ENCODE peak calls at places on chromosomes 2 and 18, in seven cellular contexts. I, Y, W, X, F, Z and K are unnamed samples.

GRCh38 chr2:224278531-224278930 is 123.4 kb downstream of the FAM124B start:
- DNase-seq in W (no peak), Z (no peak), F (no peak), Y (no peak), I (peak; percentile 77), X (no peak), K (no peak)

GRCh38 chr2:184351126-184351525 is 247.2 kb upstream of the ZNF804A start:
- DNase-seq in Z (no peak), W (no peak), Y (no peak), F (no peak), X (no peak), I (no peak), K (peak; percentile 76)

GRCh38 chr2:28624436-28624797 is 127.2 kb upstream of the PPP1CB start:
- DNase-seq in Z (no peak), F (no peak), W (no peak), X (no peak), I (no peak), Y (no peak), K (no peak)

GRCh38 chr2:27038631-27039339 is 6.0 kb downstream of the TMEM214 start:
- DNase-seq in Y (no peak), F (no peak), I (no peak), X (no peak), Z (no peak), W (no peak), K (no peak)

GRCh38 chr2:62492048-62492447 is 13.9 kb downstream of the TMEM17 start:
- DNase-seq in W (no peak), X (no peak), I (no peak), Z (no peak), F (no peak), Y (no peak), K (no peak)

GRCh38 chr2:30421551-30422436 is 25.3 kb upstream of the LCLAT1 start:
- DNase-seq in I (peak; percentile 94), Y (peak; percentile 25), X (no peak), Z (peak; percentile 57), W (no peak), F (no peak), K (peak; percentile 23)

GRCh38 chr2:156098506-156098905 is 234.0 kb downstream of the NR4A2 start:
- DNase-seq in F (peak; percentile 58), I (no peak), X (no peak), Z (no peak), W (no peak), Y (no peak), K (no peak)

GRCh38 chr2:240795468-240795867 is 24.6 kb downstream of the KIF1A start:
- DNase-seq in Z (no peak), Y (no peak), F (no peak), X (no peak), I (no peak), W (no peak), K (no peak)

GRCh38 chr18:8424481-8424880 is 184.8 kb upstream of the RAB12 start:
- DNase-seq in Y (no peak), I (no peak), Z (no peak), W (no peak), F (no peak), X (no peak), K (no peak)

GRCh38 chr2:9247786-9248185 is 41.2 kb downstream of the ASAP2 start:
- DNase-seq in I (no peak), X (no peak), F (no peak), Y (no peak), W (no peak), Z (no peak), K (no peak)

GRCh38 chr2:18413794-18414396 is 146.6 kb downstream of the RDH14 start:
- DNase-seq in Y (no peak), I (peak; percentile 97), F (peak; percentile 80), W (peak; percentile 5), Z (peak; percentile 50), X (peak; percentile 24), K (no peak)

GRCh38 chr2:44954902-44955592 is 13.5 kb downstream of the SIX3 start:
- DNase-seq in X (no peak), F (no peak), I (peak; percentile 47), Z (no peak), Y (no peak), W (no peak), K (no peak)

GRCh38 chr2:128492966-128493811 is 174.5 kb upstream of the HS6ST1 start:
- DNase-seq in F (no peak), I (no peak), Y (peak; percentile 66), X (no peak), Z (no peak), W (no peak), K (no peak)

GRCh38 chr2:6526093-6526824 is 339.4 kb downstream of the CMPK2 start:
- DNase-seq in Z (peak; percentile 65), W (no peak), X (peak; percentile 13), F (peak; percentile 37), I (no peak), Y (peak; percentile 90), K (peak; percentile 19)

GRCh38 chr2:203670939-203671338 is 35.5 kb upstream of the CD28 start:
- DNase-seq in I (peak; percentile 70), X (no peak), F (no peak), Z (no peak), W (no peak), Y (no peak), K (no peak)

GRCh38 chr18:48091869-48092497 is 161.5 kb upstream of the SMAD2 start:
- DNase-seq in W (no peak), Y (no peak), I (no peak), X (no peak), Z (no peak), F (no peak), K (no peak)

GRCh38 chr18:48093104-48093503 is 162.6 kb upstream of the SMAD2 start:
- DNase-seq in W (no peak), Z (no peak), I (no peak), F (no peak), Y (no peak), X (no peak), K (no peak)

GRCh38 chr18:48085781-48086487 is 155.5 kb upstream of the SMAD2 start:
- DNase-seq in X (no peak), I (no peak), Y (no peak), Z (peak; percentile 27), W (peak; percentile 5), F (peak; percentile 17), K (no peak)

GRCh38 chr18:48090702-48091101 is 160.2 kb upstream of the SMAD2 start:
- DNase-seq in W (no peak), X (no peak), Z (no peak), Y (no peak), I (no peak), F (no peak), K (no peak)

GRCh38 chr18:48090021-48090420 is 159.6 kb upstream of the SMAD2 start:
- DNase-seq in Z (no peak), Y (no peak), W (no peak), X (no peak), I (no peak), F (no peak), K (no peak)
- TF ChIP-seq EZH2 in Z (no peak), Y (no peak), W (no peak), X (no peak), I (no peak), F (no peak), K (no peak)

GRCh38 chr2:190713476-190713875 is 64.6 kb downstream of the NAB1 start:
- DNase-seq in Z (no peak), F (no peak), X (no peak), Y (no peak), W (no peak), I (no peak), K (no peak)
- H3K9me2 ChIP-seq in Z (no peaks in the 10 kb centered on the region), F (no peaks in the 10 kb centered on the region), X (no peaks in the 10 kb centered on the region), Y (peaks cover 10% of the 10 kb centered on the region), W (no peaks in the 10 kb centered on the region), I (no peaks in the 10 kb centered on the region), K (no peaks in the 10 kb centered on the region)

GRCh38 chr2:207276248-207276647 is 110.5 kb upstream of the KLF7 start:
- DNase-seq in Z (no peak), W (no peak), Y (no peak), X (no peak), I (no peak), F (no peak), K (no peak)
- H4K20me1 ChIP-seq in Z (no peaks in the 10 kb centered on the region), W (no peaks in the 10 kb centered on the region), Y (no peaks in the 10 kb centered on the region), X (no peaks in the 10 kb centered on the region), I (no peaks in the 10 kb centered on the region), F (no peaks in the 10 kb centered on the region), K (no peaks in the 10 kb centered on the region)

GRCh38 chr18:47254341-47254939 is 3.0 kb upstream of the SKOR2 start:
- DNase-seq in F (peak; percentile 8), W (peak; percentile 3), Z (peak; percentile 78), X (no peak), I (peak; percentile 54), Y (peak; percentile 94), K (no peak)

GRCh38 chr18:47250415-47251046 is 929 bp downstream of the SKOR2 start:
- DNase-seq in Z (no peak), I (no peak), X (no peak), Y (peak; percentile 45), W (no peak), F (no peak), K (no peak)

GRCh38 chr18:47251289-47252120 is at the start of gene SKOR2:
- DNase-seq in I (no peak), Z (no peak), Y (peak; percentile 75), F (no peak), W (no peak), X (no peak), K (no peak)

GRCh38 chr18:47249602-47250001 is 1.9 kb downstream of the SKOR2 start:
- DNase-seq in X (no peak), Y (no peak), I (no peak), W (no peak), F (no peak), Z (no peak), K (no peak)

GRCh38 chr18:47253101-47253654 is 1.7 kb upstream of the SKOR2 start:
- DNase-seq in Y (peak; percentile 64), W (no peak), Z (no peak), X (no peak), I (no peak), F (no peak), K (no peak)
- TF ChIP-seq EZH2 in Y (peak; percentile 61), W (no peak), Z (no peak), X (no peak), I (no peak), F (no peak), K (no peak)

GRCh38 chr18:1797265-1797664 is 774.0 kb downstream of the METTL4 start:
- DNase-seq in Z (no peak), F (no peak), I (no peak), Y (no peak), X (no peak), W (no peak), K (peak; percentile 76)
- H3K9me2 ChIP-seq in Z (no peaks in the 10 kb centered on the region), F (no peaks in the 10 kb centered on the region), I (no peaks in the 10 kb centered on the region), Y (no peaks in the 10 kb centered on the region), X (no peaks in the 10 kb centered on the region), W (no peaks in the 10 kb centered on the region), K (no peaks in the 10 kb centered on the region)

DNA sequence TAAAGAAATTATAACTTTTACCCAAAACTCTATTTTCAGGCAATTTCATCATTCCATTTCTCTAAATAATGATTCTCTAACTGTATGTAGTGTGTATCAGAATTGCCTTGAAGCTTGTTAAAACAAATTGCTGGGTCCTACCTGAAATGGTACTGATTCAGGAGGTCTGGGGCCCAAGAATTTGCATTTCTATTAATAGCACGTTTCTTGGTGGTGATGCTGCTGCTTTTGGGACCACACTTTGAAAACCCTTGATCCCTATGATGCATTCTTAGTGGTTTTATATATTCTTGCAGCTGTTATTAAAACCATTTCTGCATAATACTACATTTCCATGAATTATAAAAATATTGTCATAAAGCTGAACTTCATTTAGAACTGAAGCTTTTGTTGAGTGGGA is 140.7 kb downstream of the NCK2 start:
- DNase-seq in Z (no peak), X (no peak), F (no peak), I (no peak), W (no peak), Y (no peak), K (peak; percentile 23)
- H4K20me1 ChIP-seq in Z (peaks cover 29% of the 10 kb centered on the region), X (no peaks in the 10 kb centered on the region), F (no peaks in the 10 kb centered on the region), I (no peaks in the 10 kb centered on the region), W (no peaks in the 10 kb centered on the region), Y (peaks cover 11% of the 10 kb centered on the region), K (peaks cover 8% of the 10 kb centered on the region)